ENCODE peak calls at places on chromosomes 3 and 15, in six cellular contexts. X, W, C, B, J and M are unnamed samples.

GRCh38 chr15:33100314-33100713 is 94.2 kb downstream of the FMN1 start:
- DNase-seq in X (no peak), W (no peak), C (no peak), B (no peak), J (no peak), M (no peak)

GRCh38 chr3:194602580-194603300 is 30.5 kb downstream of the TMEM44 start:
- DNase-seq in X (no peak), W (no peak), C (no peak), B (no peak), J (no peak), M (no peak)

GRCh38 chr3:147038456-147038855 is 367.9 kb downstream of the ZIC4 start:
- DNase-seq in X (no peak), W (no peak), C (no peak), B (no peak), J (peak), M (no peak)

GRCh38 chr3:189942948-189943347 is 177.7 kb downstream of the P3H2 start:
- DNase-seq in X (no peak), W (no peak), C (no peak), B (no peak), J (no peak), M (no peak)

GRCh38 chr3:194939949-194940770 is 254.5 kb downstream of the FAM43A start:
- DNase-seq in X (no peak), W (no peak), C (no peak), B (no peak), J (no peak), M (no peak)

GRCh38 chr3:24196526-24196925 is 251.4 kb downstream of the NR1D2 start:
- DNase-seq in X (no peak), W (no peak), C (no peak), B (no peak), J (peak), M (no peak)

GRCh38 chr15:98604983-98605382 is 43.4 kb upstream of the IGF1R start:
- DNase-seq in X (no peak), W (no peak), C (no peak), B (no peak), J (no peak), M (no peak)

GRCh38 chr3:122925756-122926155 is 101.8 kb downstream of the SEMA5B start:
- DNase-seq in X (no peak), W (no peak), C (no peak), B (no peak), J (no peak), M (no peak)

GRCh38 chr15:95825198-95825597 is 505.3 kb upstream of the NR2F2 start:
- DNase-seq in X (no peak), W (no peak), C (no peak), B (no peak), J (no peak), M (no peak)

GRCh38 chr3:60055765-60056164 is 1005.9 kb upstream of the CFAP20DC start:
- DNase-seq in X (no peak), W (no peak), C (no peak), B (no peak), J (no peak), M (no peak)

GRCh38 chr3:179528786-179529185 is 33.9 kb upstream of the ACTL6A start:
- DNase-seq in X (no peak), W (no peak), C (no peak), B (no peak), J (peak), M (no peak)

GRCh38 chr15:68210821-68211655 is 5.9 kb upstream of the CALML4 start:
- DNase-seq in X (peak), W (peak), C (peak), B (peak), J (peak), M (no peak)

GRCh38 chr3:30473374-30474051 is 132.9 kb upstream of the TGFBR2 start:
- DNase-seq in X (no peak), W (no peak), C (no peak), B (no peak), J (no peak), M (no peak)

GRCh38 chr3:149373235-149374125 is 4.0 kb downstream of the TM4SF1 start:
- DNase-seq in X (no peak), W (no peak), C (no peak), B (no peak), J (no peak), M (no peak)

GRCh38 chr3:37387462-37387861 is 213.1 kb upstream of the LRRFIP2 start:
- DNase-seq in X (no peak), W (no peak), C (no peak), B (no peak), J (no peak), M (no peak)

GRCh38 chr3:127224118-127224517 is 31.2 kb downstream of the PRR23E start:
- DNase-seq in X (no peak), W (no peak), C (no peak), B (no peak), J (no peak), M (no peak)

GRCh38 chr3:107794664-107795443 is 272.1 kb downstream of the BBX start:
- DNase-seq in X (no peak), W (peak), C (no peak), B (no peak), J (no peak), M (no peak)

GRCh38 chr15:41501961-41502786 is 8.5 kb downstream of the ITPKA start:
- DNase-seq in X (no peak), W (no peak), C (no peak), B (peak), J (no peak), M (no peak)

GRCh38 chr3:154244644-154245043 is 79.6 kb downstream of the DHX36 start:
- DNase-seq in X (no peak), W (no peak), C (no peak), B (no peak), J (peak), M (no peak)

GRCh38 chr3:159200176-159200575 is 398.3 kb downstream of the MFSD1 start:
- DNase-seq in X (peak), W (no peak), C (no peak), B (no peak), J (peak), M (no peak)

GRCh38 chr3:55596212-55596611 is 109.1 kb upstream of the WNT5A start:
- DNase-seq in X (no peak), W (no peak), C (no peak), B (no peak), J (no peak), M (no peak)

GRCh38 chr15:63246691-63247464 is 30.5 kb upstream of the APH1B start:
- DNase-seq in X (no peak), W (no peak), C (no peak), B (no peak), J (peak), M (no peak)